ENCODE peak calls at places on chromosomes 1 and 21, in seven cellular contexts. H is IMR-90, J is neuronal stem cell, D is H9, R is mesendoderm, G is H1, F is trophoblast cell. O is an unnamed sample.

GRCh38 chr1:186183219-186183618 is 191.8 kb downstream of the TPR start:
- DNase-seq in H (peak), J (no peak), D (no peak), R (no peak), G (no peak), F (peak), O (peak)

GRCh38 chr1:153805042-153805745 is 30.0 kb downstream of the SLC27A3 start:
- DNase-seq in H (peak), J (no peak), D (no peak), R (no peak), G (no peak), F (peak), O (peak)

GRCh38 chr1:61135286-61135685 is 52.9 kb downstream of the NFIA start:
- DNase-seq in H (no peak), J (no peak), D (no peak), R (no peak), G (no peak), F (no peak), O (no peak)

GRCh38 chr21:15893902-15894301 is 164.1 kb downstream of the USP25 start:
- DNase-seq in H (no peak), J (no peak), D (no peak), R (peak), G (no peak), F (no peak), O (no peak)

GRCh38 chr1:204544321-204544720 is 28.1 kb downstream of the MDM4 start:
- DNase-seq in H (peak), J (no peak), D (no peak), R (no peak), G (no peak), F (no peak), O (no peak)

GRCh38 chr1:116909511-116910378 is at the start of gene PTGFRN:
- DNase-seq in H (peak), J (peak), D (peak), R (peak), G (peak), F (peak), O (peak)

GRCh38 chr1:17347769-17348592 is 24.0 kb upstream of the PADI6 start:
- DNase-seq in H (peak), J (no peak), D (peak), R (no peak), G (no peak), F (no peak), O (peak)

GRCh38 chr1:207649865-207650580 is 5.1 kb downstream of the CR1L start:
- DNase-seq in H (no peak), J (no peak), D (no peak), R (peak), G (no peak), F (no peak), O (no peak)

GRCh38 chr1:5707566-5708178 is 284.6 kb downstream of the NPHP4 start:
- DNase-seq in H (no peak), J (no peak), D (peak), R (peak), G (no peak), F (no peak), O (no peak)

GRCh38 chr21:23799376-23799775 is 1807.9 kb downstream of the MRPL39 start:
- DNase-seq in H (no peak), J (no peak), D (no peak), R (no peak), G (no peak), F (no peak), O (no peak)

GRCh38 chr1:3504151-3504822 is 49.8 kb downstream of the ARHGEF16 start:
- DNase-seq in H (peak), J (no peak), D (no peak), R (no peak), G (no peak), F (peak), O (peak)

GRCh38 chr1:92291372-92291999 is 7.3 kb downstream of the GLMN start:
- DNase-seq in H (peak), J (no peak), D (no peak), R (peak), G (no peak), F (peak), O (peak)

GRCh38 chr1:15820478-15820877 is 13.0 kb upstream of the UQCRHL start:
- DNase-seq in H (peak), J (no peak), D (no peak), R (no peak), G (no peak), F (peak), O (no peak)

GRCh38 chr1:67489643-67490042 is 59.4 kb upstream of the SERBP1 start:
- DNase-seq in H (peak), J (no peak), D (no peak), R (peak), G (no peak), F (peak), O (no peak)

GRCh38 chr21:31872452-31873274 is at the start of gene HUNK:
- DNase-seq in H (peak), J (peak), D (peak), R (peak), G (no peak), F (peak), O (peak)

GRCh38 chr1:198830397-198830796 is 191.6 kb downstream of the PTPRC start:
- DNase-seq in H (no peak), J (no peak), D (no peak), R (no peak), G (no peak), F (no peak), O (no peak)

GRCh38 chr21:33976082-33976979 is 60.7 kb upstream of the ATP5PO start:
- DNase-seq in H (peak), J (no peak), D (no peak), R (peak), G (no peak), F (no peak), O (peak)

GRCh38 chr1:11882814-11883538 is 24.2 kb upstream of the NPPB start:
- DNase-seq in H (no peak), J (no peak), D (peak), R (peak), G (no peak), F (no peak), O (no peak)

GRCh38 chr1:171434717-171435346 is 50.5 kb upstream of the PRRC2C start:
- DNase-seq in H (peak), J (no peak), D (no peak), R (no peak), G (no peak), F (peak), O (peak)

GRCh38 chr1:117013310-117013850 is 11.8 kb downstream of the CD101 start:
- DNase-seq in H (no peak), J (no peak), D (no peak), R (no peak), G (no peak), F (peak), O (no peak)

GRCh38 chr1:234111458-234112142 is 207.1 kb downstream of the SLC35F3 start:
- DNase-seq in H (peak), J (peak), D (peak), R (peak), G (peak), F (peak), O (peak)

GRCh38 chr1:67158401-67158800 is 7.9 kb upstream of the IL23R start:
- DNase-seq in H (no peak), J (no peak), D (peak), R (peak), G (no peak), F (no peak), O (no peak)

DNA sequence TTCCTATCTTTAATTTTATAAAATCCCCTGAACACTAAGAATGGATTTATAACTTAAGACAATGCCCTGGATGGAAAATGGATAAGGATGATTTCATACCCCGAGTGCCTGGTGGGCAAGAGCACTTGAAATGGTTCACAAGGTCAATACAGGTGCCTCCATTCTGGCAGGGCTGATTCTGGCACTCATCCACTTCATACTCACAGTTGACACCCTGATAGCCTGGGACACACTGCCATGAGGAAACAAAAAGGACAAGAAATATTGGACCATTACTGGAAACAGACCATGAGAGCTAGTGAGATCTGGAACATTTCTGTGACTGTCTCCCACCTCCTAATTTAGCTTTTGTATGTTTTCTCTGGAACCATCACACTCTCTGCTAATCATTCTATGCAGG is 39.1 kb upstream of the ADAM30 start:
- DNase-seq in H (no peak), J (no peak), D (no peak), R (no peak), G (no peak), F (no peak), O (no peak)
- H2AK5ac ChIP-seq in H (no peak), J (no peak), D (no peak), R (no peak), G (no peak), F (no peak), O (no peak)

GRCh38 chr1:228217551-228218344 is 9.9 kb downstream of the OBSCN start:
- DNase-seq in H (no peak), J (no peak), D (no peak), R (peak), G (no peak), F (no peak), O (no peak)
- H2BK5ac ChIP-seq in H (no peak), J (no peak), D (no peak), R (no peak), G (no peak), F (no peak), O (no peak)

GRCh38 chr1:231855395-231855794 is 228.8 kb downstream of the DISC1 start:
- DNase-seq in H (peak), J (no peak), D (no peak), R (no peak), G (no peak), F (no peak), O (no peak)
- H2AK5ac ChIP-seq in H (no peak), J (no peak), D (no peak), R (no peak), G (no peak), F (no peak), O (no peak)

DNA sequence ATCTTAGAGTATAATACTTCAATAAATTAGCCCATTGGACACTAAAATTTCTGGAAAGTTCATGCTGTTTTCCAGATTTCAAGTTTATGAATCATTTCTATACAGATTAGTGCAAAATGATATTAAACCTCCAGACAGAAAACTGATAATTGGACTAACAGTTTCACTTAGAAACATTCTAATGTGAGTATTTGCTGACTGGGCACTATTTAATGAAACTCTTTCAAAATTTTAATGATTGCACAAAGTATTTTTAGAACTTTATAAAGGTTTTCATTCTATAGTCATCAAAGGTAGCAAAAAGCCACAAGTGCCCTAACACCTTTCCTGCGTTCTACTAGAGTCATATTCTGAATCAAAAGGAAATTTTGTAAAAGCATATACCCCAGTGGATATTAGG is 81.0 kb downstream of the TTLL7 start:
- DNase-seq in H (no peak), J (no peak), D (no peak), R (no peak), G (no peak), F (no peak), O (no peak)
- H2BK5ac ChIP-seq in H (no peak), J (no peak), D (no peak), R (no peak), G (no peak), F (no peak), O (no peak)

DNA sequence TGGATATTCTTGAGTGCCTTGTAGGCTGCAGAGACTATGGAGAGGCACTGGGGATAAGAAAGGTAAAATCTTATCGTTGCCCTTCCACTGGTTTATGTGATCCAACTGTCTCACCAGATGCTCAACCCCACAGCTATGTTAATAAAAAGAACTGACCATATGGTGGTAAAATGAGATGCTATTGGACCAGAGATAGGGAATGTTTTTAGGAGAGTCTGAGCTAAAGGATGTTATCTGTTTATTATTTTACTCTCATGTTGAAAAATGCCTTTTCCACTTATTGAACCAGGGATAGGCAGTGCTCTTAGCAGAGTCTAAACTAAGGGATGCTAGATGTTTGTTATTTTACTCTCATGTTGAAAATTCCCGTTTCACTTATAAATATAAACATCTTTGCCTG is 172.8 kb upstream of the GREM2 start:
- DNase-seq in H (peak), J (no peak), D (no peak), R (no peak), G (no peak), F (no peak), O (no peak)
- H2AK5ac ChIP-seq in H (no peak), J (no peak), D (no peak), R (no peak), G (no peak), F (no peak), O (no peak)

O was measured in mesenchymal stem cell.